ENCODE peak calls at places on chromosomes 1 and 21, in eight cellular contexts. W is NB4, T is NCI-H2107, K is mesothelial cell of epicardium, F is lower lobe of right lung, V is AG09319, N is NCI-H2171, U is nucleus accumbens. B is an unnamed sample.

GRCh38 chr1:221611930-221612777 is 129.7 kb downstream of the DUSP10 start:
- DNase-seq in W (peak; percentile 11), K (no peak), V (peak; percentile 68), F (no peak), U (no peak), T (no peak), N (no peak), B (no peak)

GRCh38 chr1:209807509-209807908 is 1.6 kb upstream of the IRF6 start:
- DNase-seq in W (no peak), K (no peak), U (no peak), T (no peak), F (no peak), N (no peak), V (no peak), B (no peak)

GRCh38 chr1:204077979-204078696 is 5.2 kb downstream of the SOX13 start:
- DNase-seq in V (no peak), K (no peak), U (peak; percentile 45), W (no peak), T (peak; percentile 59), F (peak; percentile 72), N (no peak), B (no peak)

GRCh38 chr21:14520535-14520934 is 25.6 kb downstream of the SAMSN1 start:
- DNase-seq in K (no peak), T (no peak), F (peak; percentile 59), W (peak; percentile 93), U (no peak), N (no peak), V (no peak), B (no peak)

GRCh38 chr1:216935901-216936300 is 212.7 kb upstream of the ESRRG start:
- DNase-seq in K (no peak), V (no peak), U (no peak), T (no peak), W (no peak), F (no peak), N (no peak), B (no peak)

GRCh38 chr1:5637171-5637570 is 355.1 kb downstream of the NPHP4 start:
- DNase-seq in K (no peak), V (no peak), F (no peak), W (peak; percentile 53), T (no peak), N (no peak), U (peak; percentile 3), B (no peak)

GRCh38 chr1:3501437-3501836 is 47.0 kb downstream of the ARHGEF16 start:
- DNase-seq in W (no peak), F (no peak), V (no peak), K (no peak), N (no peak), T (no peak), U (no peak), B (no peak)

GRCh38 chr1:84642776-84643175 is 47.5 kb downstream of the SSX2IP start:
- DNase-seq in F (no peak), V (no peak), W (no peak), K (no peak), U (no peak), N (no peak), T (no peak), B (no peak)

GRCh38 chr1:239718997-239719628 is 332.7 kb downstream of the CHRM3 start:
- DNase-seq in T (no peak), U (no peak), F (no peak), V (no peak), N (no peak), K (no peak), W (peak; percentile 83), B (no peak)

GRCh38 chr1:231272880-231273279 is 31.9 kb downstream of the GNPAT start:
- DNase-seq in N (no peak), V (no peak), W (no peak), K (no peak), U (no peak), T (no peak), F (peak; percentile 66), B (no peak)

GRCh38 chr21:38440746-38441145 is 57.5 kb downstream of the ERG start:
- DNase-seq in W (peak; percentile 76), V (no peak), N (no peak), K (no peak), T (no peak), F (no peak), U (no peak), B (no peak)

GRCh38 chr1:45979074-45979777 is 153.2 kb downstream of the PIK3R3 start:
- DNase-seq in T (peak; percentile 49), K (no peak), U (no peak), W (no peak), N (no peak), F (no peak), V (no peak), B (no peak)

GRCh38 chr1:173202430-173203145 is 4.5 kb downstream of the TNFSF4 start:
- DNase-seq in U (peak; percentile 1), T (no peak), W (peak; percentile 58), K (no peak), F (no peak), V (peak; percentile 44), N (no peak), B (no peak)

GRCh38 chr1:65791860-65792670 is 630 bp upstream of the PDE4B start:
- DNase-seq in T (no peak), K (no peak), N (no peak), W (no peak), U (peak; percentile 29), V (no peak), F (peak; percentile 46), B (no peak)

GRCh38 chr1:93605812-93606512 is 75.7 kb downstream of the BCAR3 start:
- DNase-seq in U (no peak), V (peak; percentile 67), F (no peak), N (no peak), K (no peak), T (no peak), W (no peak), B (no peak)

GRCh38 chr1:156643266-156644092 is 1.6 kb downstream of the BCAN start:
- DNase-seq in F (no peak), K (no peak), T (no peak), U (peak; percentile 28), V (no peak), W (peak; percentile 77), N (no peak), B (no peak)

GRCh38 chr1:30730351-30731108 is 7.1 kb upstream of the MATN1 start:
- DNase-seq in W (no peak), U (peak; percentile 17), N (no peak), F (no peak), V (no peak), T (no peak), K (no peak), B (no peak)

GRCh38 chr1:44569491-44569890 is 104.8 kb downstream of the TMEM53 start:
- DNase-seq in U (no peak), F (no peak), W (no peak), T (no peak), N (no peak), V (no peak), K (no peak), B (no peak)

GRCh38 chr1:115323366-115324004 is 14.6 kb downstream of the NGF start:
- DNase-seq in U (no peak), W (no peak), V (no peak), N (no peak), F (no peak), T (no peak), K (no peak), B (no peak)

GRCh38 chr1:172724746-172725613 is 66.1 kb downstream of the FASLG start:
- DNase-seq in K (no peak), V (no peak), W (peak; percentile 68), F (no peak), U (no peak), N (no peak), T (no peak), B (no peak)

GRCh38 chr1:56788588-56788987 is 30.6 kb downstream of the FYB2 start:
- DNase-seq in N (peak; percentile 27), U (no peak), V (no peak), W (no peak), T (peak; percentile 69), K (no peak), F (peak; percentile 46), B (no peak)

GRCh38 chr1:65539272-65540131 is 119.0 kb downstream of the LEPR start:
- DNase-seq in W (no peak), T (no peak), U (no peak), F (no peak), N (no peak), V (no peak), K (no peak), B (no peak)

GRCh38 chr21:26965567-26966359 is 1.1 kb downstream of the ADAMTS5 start:
- DNase-seq in U (no peak), K (peak; percentile 40), F (peak; percentile 47), W (no peak), V (no peak), T (no peak), N (peak; percentile 21), B (no peak)

GRCh38 chr1:185559151-185559550 is 175.0 kb upstream of the HMCN1 start:
- DNase-seq in F (no peak), W (no peak), K (no peak), T (no peak), N (no peak), U (no peak), V (no peak), B (no peak)

GRCh38 chr1:166721145-166721544 is 118.1 kb upstream of the POGK start:
- DNase-seq in U (no peak), N (no peak), W (peak; percentile 4), T (no peak), K (no peak), V (no peak), F (no peak), B (no peak)

GRCh38 chr1:2593251-2593878 is 6.8 kb downstream of the PRXL2B start:
- DNase-seq in N (no peak), V (no peak), K (no peak), U (no peak), W (no peak), T (no peak), F (peak; percentile 42), B (no peak)